ENCODE peak calls at places on chromosome 20, in five cellular contexts. One of them, this sample, is unnamed.

GRCh38 chr20:1326031-1326930 is 2.7 kb downstream of the SDCBP2 start:
- DNase-seq in K562: no peak
- DNase-seq in epithelial cell of esophagus: peak; percentile 45
- DNase-seq in neural progenitor cell: no peak
- DNase-seq in brain microvascular endothelial cell: no peak
- DNase-seq in this sample: no peak

GRCh38 chr20:2751868-2752630 is 48.4 kb downstream of the CPXM1 start:
- DNase-seq in K562: peak; percentile 84
- DNase-seq in epithelial cell of esophagus: no peak
- DNase-seq in neural progenitor cell: peak; percentile 59
- DNase-seq in brain microvascular endothelial cell: no peak
- DNase-seq in this sample: peak; percentile 82

GRCh38 chr20:13183005-13183404 is 38.1 kb upstream of the ISM1 start:
- DNase-seq in K562: no peak
- DNase-seq in epithelial cell of esophagus: no peak
- DNase-seq in neural progenitor cell: no peak
- DNase-seq in brain microvascular endothelial cell: no peak
- DNase-seq in this sample: no peak

GRCh38 chr20:21272279-21272678 is 30.9 kb upstream of the XRN2 start:
- DNase-seq in K562: no peak
- DNase-seq in epithelial cell of esophagus: peak; percentile 14
- DNase-seq in neural progenitor cell: no peak
- DNase-seq in brain microvascular endothelial cell: no peak
- DNase-seq in this sample: no peak

GRCh38 chr20:34110025-34111013 is 1.7 kb downstream of the EIF2S2 start:
- DNase-seq in K562: no peak
- DNase-seq in epithelial cell of esophagus: no peak
- DNase-seq in neural progenitor cell: no peak
- DNase-seq in brain microvascular endothelial cell: no peak
- DNase-seq in this sample: no peak

GRCh38 chr20:2688041-2688591 is 4.5 kb upstream of the EBF4 start:
- DNase-seq in K562: peak; percentile 65
- DNase-seq in epithelial cell of esophagus: peak; percentile 48
- DNase-seq in neural progenitor cell: peak; percentile 87
- DNase-seq in brain microvascular endothelial cell: peak; percentile 48
- DNase-seq in this sample: peak; percentile 88

GRCh38 chr20:14415492-14415891 is 78.1 kb upstream of the FLRT3 start:
- DNase-seq in K562: no peak
- DNase-seq in epithelial cell of esophagus: no peak
- DNase-seq in neural progenitor cell: peak; percentile 5
- DNase-seq in brain microvascular endothelial cell: no peak
- DNase-seq in this sample: no peak

GRCh38 chr20:20299904-20300303 is 68.0 kb upstream of the INSM1 start:
- DNase-seq in K562: no peak
- DNase-seq in epithelial cell of esophagus: no peak
- DNase-seq in neural progenitor cell: no peak
- DNase-seq in brain microvascular endothelial cell: no peak
- DNase-seq in this sample: no peak

GRCh38 chr20:14245368-14245970 is 91.9 kb downstream of the FLRT3 start:
- DNase-seq in K562: no peak
- DNase-seq in epithelial cell of esophagus: peak; percentile 2
- DNase-seq in neural progenitor cell: no peak
- DNase-seq in brain microvascular endothelial cell: no peak
- DNase-seq in this sample: no peak

GRCh38 chr20:13492001-13492480 is 146.7 kb downstream of the TASP1 start:
- DNase-seq in K562: no peak
- DNase-seq in epithelial cell of esophagus: peak; percentile 77
- DNase-seq in neural progenitor cell: peak; percentile 85
- DNase-seq in brain microvascular endothelial cell: peak; percentile 4
- DNase-seq in this sample: peak; percentile 19

GRCh38 chr20:57874141-57874540 is 164.3 kb upstream of the PMEPA1 start:
- DNase-seq in K562: no peak
- DNase-seq in epithelial cell of esophagus: no peak
- DNase-seq in neural progenitor cell: no peak
- DNase-seq in brain microvascular endothelial cell: no peak
- DNase-seq in this sample: no peak

This sample was measured in H7.